ENCODE peak calls at places on chromosomes 2 and 18, in eight cellular contexts. H is B cell, J is SIG-M5, M is GDM1, L is A673, V is kidney glomerular epithelial cell, R is frontal cortex, Z is GM04504. N is an unnamed sample.
A peak's percentile ranks its signal among the peaks of the same experiment; 100 is the strongest.

GRCh38 chr2:27569398-27569797 is 13.4 kb upstream of the ZNF512 start:
- DNase-seq in H (no peak), J (no peak), M (no peak), L (no peak), V (no peak), R (no peak), Z (no peak), N (no peak)

GRCh38 chr2:137220438-137220998 is 455.2 kb downstream of the THSD7B start:
- DNase-seq in H (no peak), J (no peak), M (no peak), L (no peak), V (no peak), R (no peak), Z (no peak), N (no peak)

GRCh38 chr2:176637497-176638166 is 368.4 kb downstream of the MTX2 start:
- DNase-seq in H (peak; percentile 19), J (no peak), M (no peak), L (peak; percentile 85), V (no peak), R (no peak), Z (peak; percentile 31), N (no peak)

GRCh38 chr2:44780406-44780805 is 161.1 kb upstream of the SIX3 start:
- DNase-seq in H (no peak), J (no peak), M (no peak), L (no peak), V (no peak), R (no peak), Z (no peak), N (no peak)

GRCh38 chr18:63249781-63250180 is 69.8 kb downstream of the BCL2 start:
- DNase-seq in H (no peak), J (peak; percentile 79), M (peak; percentile 88), L (peak; percentile 79), V (no peak), R (no peak), Z (no peak), N (no peak)

GRCh38 chr2:47172156-47172921 is 17.2 kb upstream of the STPG4 start:
- DNase-seq in H (no peak), J (no peak), M (no peak), L (no peak), V (peak; percentile 49), R (no peak), Z (no peak), N (no peak)

GRCh38 chr2:158325031-158325781 is 131.3 kb downstream of the CCDC148 start:
- DNase-seq in H (no peak), J (no peak), M (no peak), L (no peak), V (peak; percentile 71), R (no peak), Z (no peak), N (no peak)

GRCh38 chr2:56263876-56264275 is 80.1 kb downstream of the CCDC85A start:
- DNase-seq in H (no peak), J (no peak), M (no peak), L (no peak), V (no peak), R (no peak), Z (no peak), N (no peak)

GRCh38 chr2:228657807-228658402 is 476.4 kb upstream of the SPHKAP start:
- DNase-seq in H (no peak), J (no peak), M (no peak), L (peak; percentile 75), V (peak; percentile 33), R (peak; percentile 6), Z (no peak), N (no peak)

GRCh38 chr2:130985831-130986649 is 107.2 kb downstream of the FAM168B start:
- DNase-seq in H (no peak), J (no peak), M (peak; percentile 4), L (no peak), V (no peak), R (no peak), Z (no peak), N (no peak)

GRCh38 chr18:3027301-3027700 is 14.4 kb upstream of the LPIN2 start:
- DNase-seq in H (no peak), J (no peak), M (no peak), L (no peak), V (no peak), R (no peak), Z (no peak), N (no peak)

GRCh38 chr2:236550701-236551465 is 18.7 kb upstream of the ACKR3 start:
- DNase-seq in H (peak; percentile 69), J (no peak), M (no peak), L (no peak), V (no peak), R (no peak), Z (no peak), N (no peak)

GRCh38 chr18:26089247-26090129 is 925 bp downstream of the SS18 start:
- DNase-seq in H (peak; percentile 11), J (peak; percentile 44), M (no peak), L (peak; percentile 27), V (peak; percentile 44), R (peak; percentile 10), Z (no peak), N (peak; percentile 41)

GRCh38 chr2:157747695-157748370 is 119.2 kb upstream of the ACVR1C start:
- DNase-seq in H (no peak), J (no peak), M (no peak), L (peak; percentile 23), V (no peak), R (no peak), Z (peak; percentile 72), N (no peak)

GRCh38 chr18:10045296-10045891 is 131.6 kb downstream of the VAPA start:
- DNase-seq in H (no peak), J (no peak), M (no peak), L (no peak), V (no peak), R (no peak), Z (no peak), N (no peak)

GRCh38 chr2:239396881-239397681 is 3.7 kb downstream of the HDAC4 start:
- DNase-seq in H (peak; percentile 55), J (no peak), M (no peak), L (no peak), V (no peak), R (no peak), Z (no peak), N (no peak)

GRCh38 chr2:217902281-217903141 is 100.3 kb downstream of the TNS1 start:
- DNase-seq in H (peak; percentile 8), J (no peak), M (no peak), L (no peak), V (peak; percentile 82), R (peak; percentile 55), Z (peak; percentile 23), N (no peak)

GRCh38 chr2:97677480-97677879 is 8.0 kb downstream of the C2orf92 start:
- DNase-seq in H (no peak), J (no peak), M (no peak), L (no peak), V (no peak), R (no peak), Z (no peak), N (no peak)

N was measured in CMK.